ENCODE peak calls at places on chromosomes 16 and 17, in seven cellular contexts. P is IMR-90, G is H1, D is mesenchymal stem cell, M is neuronal stem cell, W is H9, Z is trophoblast cell. H is an unnamed sample.

GRCh38 chr17:41787021-41787418 is 509 bp upstream of the JUP start:
- DNase-seq in D (no peak), P (no peak), G (no peak), Z (no peak), M (no peak), W (no peak), H (no peak)

GRCh38 chr16:49464877-49465504 is 91.4 kb downstream of the C16orf78 start:
- DNase-seq in G (no peak), P (no peak), W (peak), Z (no peak), D (no peak), M (peak), H (peak)

GRCh38 chr16:30148101-30148500 is 25.1 kb upstream of the MAPK3 start:
- DNase-seq in G (no peak), M (no peak), Z (peak), P (no peak), D (no peak), W (no peak), H (no peak)

GRCh38 chr16:7482596-7483290 is 150.1 kb downstream of the RBFOX1 start:
- DNase-seq in W (no peak), Z (no peak), D (no peak), M (no peak), P (no peak), G (no peak), H (peak)

GRCh38 chr16:80300456-80300855 is 240.3 kb upstream of the DYNLRB2 start:
- DNase-seq in M (no peak), W (no peak), P (no peak), D (peak), G (no peak), Z (no peak), H (no peak)

GRCh38 chr16:2691491-2692248 is 9.3 kb downstream of the KCTD5 start:
- DNase-seq in Z (no peak), W (no peak), D (no peak), G (no peak), M (no peak), P (no peak), H (no peak)

GRCh38 chr17:37736428-37736827 is 8.4 kb downstream of the HNF1B start:
- DNase-seq in Z (no peak), M (no peak), D (no peak), G (no peak), W (no peak), P (no peak), H (no peak)

GRCh38 chr16:30951785-30952184 is 2.9 kb downstream of the ORAI3 start:
- DNase-seq in P (peak), W (no peak), G (no peak), D (no peak), M (no peak), Z (no peak), H (no peak)

GRCh38 chr16:58814348-58814801 is 80.3 kb upstream of the GOT2 start:
- DNase-seq in D (peak), W (peak), G (peak), M (peak), P (peak), Z (peak), H (peak)

GRCh38 chr16:4183258-4184037 is 58.4 kb downstream of the SRL start:
- DNase-seq in W (peak), P (peak), M (peak), Z (peak), D (peak), G (peak), H (peak)

GRCh38 chr16:8727857-8728618 is 53.6 kb downstream of the ABAT start:
- DNase-seq in Z (no peak), G (no peak), M (no peak), P (no peak), D (no peak), W (no peak), H (no peak)

GRCh38 chr16:11669380-11670146 is 1.3 kb downstream of the SNN start:
- DNase-seq in W (no peak), M (no peak), P (peak), Z (peak), D (peak), G (no peak), H (peak)

GRCh38 chr16:48590476-48590875 is 19.5 kb downstream of the N4BP1 start:
- DNase-seq in M (no peak), Z (no peak), W (no peak), P (no peak), G (no peak), D (no peak), H (no peak)

GRCh38 chr16:17334096-17334495 is 136.7 kb downstream of the XYLT1 start:
- DNase-seq in G (no peak), M (no peak), P (peak), W (no peak), Z (peak), D (no peak), H (no peak)

GRCh38 chr17:74554909-74555308 is 9.0 kb upstream of the CD300C start:
- DNase-seq in D (no peak), W (no peak), Z (no peak), M (no peak), G (no peak), P (no peak), H (no peak)

GRCh38 chr16:3578610-3579551 is 1.7 kb upstream of the NLRC3 start:
- DNase-seq in G (no peak), P (no peak), Z (no peak), W (no peak), D (no peak), M (peak), H (peak)

GRCh38 chr16:31371619-31372484 is 16.9 kb downstream of the ITGAX start:
- DNase-seq in W (no peak), P (no peak), Z (no peak), M (no peak), G (no peak), D (no peak), H (no peak)

GRCh38 chr17:65783845-65784334 is 222.4 kb upstream of the AXIN2 start:
- DNase-seq in D (peak), Z (peak), M (no peak), W (no peak), P (peak), G (no peak), H (no peak)

GRCh38 chr16:89268987-89269735 is 51.7 kb downstream of the ZNF778 start:
- DNase-seq in G (no peak), W (peak), D (peak), M (no peak), P (peak), Z (peak), H (no peak)

GRCh38 chr17:54901230-54901847 is 687 bp downstream of the TOM1L1 start:
- DNase-seq in W (peak), D (peak), M (no peak), G (no peak), Z (no peak), P (peak), H (peak)

GRCh38 chr17:77526259-77526711 is 385.5 kb downstream of the SEC14L1 start:
- DNase-seq in G (no peak), P (no peak), W (no peak), Z (no peak), M (no peak), D (no peak), H (no peak)

GRCh38 chr17:66432996-66433556 is 130.7 kb downstream of the PRKCA start:
- DNase-seq in Z (no peak), M (no peak), P (peak), G (no peak), D (peak), W (no peak), H (peak)

GRCh38 chr16:59470556-59470955 is 736.4 kb upstream of the GOT2 start:
- DNase-seq in P (no peak), G (no peak), M (no peak), W (no peak), D (no peak), Z (no peak), H (no peak)

GRCh38 chr17:40490289-40490853 is 11.1 kb downstream of the TNS4 start:
- DNase-seq in P (peak), M (no peak), D (peak), Z (no peak), G (no peak), W (peak), H (peak)

GRCh38 chr17:45384800-45385262 is 47.8 kb downstream of the ARHGAP27 start:
- DNase-seq in D (no peak), M (no peak), G (no peak), P (no peak), W (peak), Z (no peak), H (peak)
- H3K18ac ChIP-seq in D (no peak), M (peak), G (peak), P (no peak), W (no peak), Z (no peak), H (no peak)

DNA sequence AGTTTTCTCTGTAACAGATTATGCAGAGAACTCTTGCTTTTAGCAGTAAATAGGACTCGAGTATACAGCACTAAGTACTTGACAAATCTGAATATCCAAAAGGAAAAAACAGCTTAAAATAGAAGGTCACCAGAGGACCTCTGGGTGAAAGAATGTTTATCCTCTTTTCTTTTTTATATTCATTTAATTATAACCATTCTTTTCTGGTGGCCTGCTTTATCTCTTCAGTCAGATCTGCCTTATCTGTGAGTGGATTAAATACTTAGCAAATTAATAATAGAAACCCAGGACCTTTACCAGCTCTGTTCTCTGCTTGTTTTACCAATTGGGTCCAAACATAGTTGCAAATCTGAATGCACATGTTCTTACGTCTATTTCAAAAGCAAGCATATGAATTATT is 8.6 kb downstream of the DGKE start:
- DNase-seq in D (no peak), Z (no peak), M (no peak), G (no peak), P (no peak), W (no peak), H (no peak)
- H2AK5ac ChIP-seq in D (no peak), Z (no peak), M (no peak), G (no peak), P (no peak), W (no peak), H (no peak)

GRCh38 chr17:12965988-12966387 is 51.8 kb downstream of the ELAC2 start:
- DNase-seq in D (no peak), Z (no peak), P (no peak), M (no peak), G (no peak), W (no peak), H (no peak)

GRCh38 chr17:12966413-12966812 is 51.4 kb downstream of the ELAC2 start:
- DNase-seq in D (no peak), P (no peak), Z (no peak), M (no peak), W (no peak), G (no peak), H (no peak)

GRCh38 chr17:12964840-12965239 is 53.0 kb downstream of the ELAC2 start:
- DNase-seq in P (no peak), D (no peak), M (no peak), G (no peak), W (no peak), Z (no peak), H (no peak)

GRCh38 chr17:12963505-12963904 is 54.3 kb downstream of the ELAC2 start:
- DNase-seq in Z (no peak), W (no peak), D (no peak), P (no peak), G (no peak), M (no peak), H (no peak)

GRCh38 chr17:12964162-12964561 is 53.7 kb downstream of the ELAC2 start:
- DNase-seq in D (no peak), Z (no peak), W (no peak), P (no peak), G (no peak), M (no peak), H (no peak)
- H3K18ac ChIP-seq in D (no peak), Z (no peak), W (no peak), P (no peak), G (no peak), M (no peak), H (no peak)

GRCh38 chr16:12801511-12802042 is 2.1 kb downstream of the CPPED1 start:
- DNase-seq in G (no peak), P (peak), M (no peak), Z (peak), W (no peak), D (peak), H (no peak)

GRCh38 chr16:12802661-12803060 is 1.0 kb downstream of the CPPED1 start:
- DNase-seq in P (no peak), D (no peak), G (no peak), Z (peak), M (no peak), W (no peak), H (no peak)

GRCh38 chr16:12802048-12802447 is 1.6 kb downstream of the CPPED1 start:
- DNase-seq in P (no peak), Z (peak), G (no peak), D (no peak), M (no peak), W (no peak), H (no peak)

GRCh38 chr16:12798846-12799245 is 4.8 kb downstream of the CPPED1 start:
- DNase-seq in P (no peak), M (no peak), D (no peak), W (no peak), Z (no peak), G (no peak), H (no peak)

DNA sequence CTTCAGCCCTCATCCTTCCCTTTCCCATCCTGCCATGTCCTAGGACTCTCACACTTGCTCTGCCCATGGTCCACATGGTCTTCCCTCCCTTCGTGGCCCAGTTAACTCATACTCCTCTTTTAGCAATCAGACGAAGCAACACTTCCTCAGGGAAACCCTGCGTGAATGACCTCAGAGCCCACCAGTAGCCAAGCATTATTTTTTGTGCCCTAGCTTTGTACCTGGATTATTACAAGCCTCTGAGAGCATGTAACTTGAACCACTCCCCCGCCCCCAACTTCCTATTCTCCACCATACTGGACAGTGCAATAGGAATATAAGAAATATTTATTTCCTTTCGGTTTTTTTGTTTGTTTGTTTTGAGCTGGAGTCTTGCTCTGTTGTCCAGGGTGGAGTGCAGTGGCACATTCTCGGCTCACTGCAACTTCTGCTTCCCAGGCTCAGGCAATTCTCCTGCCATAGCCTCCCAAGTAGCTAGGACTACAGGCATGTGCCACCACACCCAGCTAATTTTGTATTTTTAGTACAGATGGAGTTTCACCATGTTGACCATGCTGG is 2.9 kb downstream of the CPPED1 start:
- DNase-seq in P (no peak), W (no peak), G (no peak), Z (no peak), M (no peak), D (no peak), H (no peak)
- H2AK5ac ChIP-seq in P (peak), W (no peak), G (no peak), Z (no peak), M (no peak), D (no peak), H (no peak)

GRCh38 chr17:3655766-3656165 is 12.6 kb downstream of the TAX1BP3 start:
- DNase-seq in M (no peak), D (no peak), G (no peak), Z (no peak), P (no peak), W (peak), H (no peak)
- H3K18ac ChIP-seq in M (no peak), D (no peak), G (no peak), Z (no peak), P (no peak), W (no peak), H (no peak)

DNA sequence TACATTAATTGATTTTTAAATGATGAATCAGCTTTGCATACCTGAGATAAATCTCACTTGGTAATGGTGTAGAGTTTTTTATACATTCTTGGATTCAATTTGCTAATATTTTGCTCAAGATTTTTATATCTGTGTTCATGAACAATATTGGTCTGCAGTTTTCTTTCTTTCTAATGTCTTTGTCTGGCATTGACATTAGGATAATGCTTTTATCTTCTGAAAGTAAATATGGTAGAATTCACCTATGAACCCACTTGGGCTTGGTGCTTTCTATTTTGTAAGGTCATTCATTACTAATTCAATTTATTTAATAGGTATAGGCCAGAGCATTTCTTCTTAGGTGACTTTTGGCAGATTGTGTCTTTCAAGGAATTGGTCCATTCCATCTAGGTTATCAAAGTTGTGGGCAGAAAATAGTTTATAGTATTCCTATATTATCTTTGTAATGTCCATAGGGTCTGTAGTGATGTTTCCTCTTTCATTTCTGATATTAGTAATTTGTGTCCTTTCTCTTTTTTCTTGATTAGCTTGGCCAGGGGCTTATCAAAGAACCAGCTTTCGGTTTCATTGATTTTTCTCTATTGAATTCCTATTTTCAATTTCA is 45.6 kb downstream of the NACA2 start:
- DNase-seq in M (no peak), Z (no peak), G (no peak), P (no peak), W (no peak), D (no peak), H (no peak)
- H2AK5ac ChIP-seq in M (no peak), Z (no peak), G (no peak), P (no peak), W (no peak), D (no peak), H (no peak)

DNA sequence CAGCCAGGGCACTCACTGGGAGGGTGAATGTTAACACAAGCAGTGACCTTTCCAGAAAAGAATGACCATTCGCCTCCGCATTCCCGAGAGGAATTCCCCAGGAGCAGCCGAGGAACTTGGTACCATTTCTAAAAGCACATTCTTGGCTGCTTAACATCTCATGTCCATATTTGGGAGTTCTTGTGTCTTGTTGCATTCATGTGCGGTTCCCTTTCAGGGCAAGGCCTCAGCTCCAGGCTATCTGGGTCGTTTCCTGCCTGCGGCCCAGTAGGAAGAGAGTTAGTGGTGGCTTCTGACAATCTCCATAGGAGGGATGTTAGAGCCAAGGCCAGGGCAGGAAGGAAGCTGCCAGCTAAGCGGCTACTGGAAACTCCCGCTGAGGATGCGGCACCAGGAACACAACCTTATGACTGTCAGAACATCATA is 27.9 kb upstream of the MEAK7 start:
- DNase-seq in G (peak), D (peak), P (peak), Z (peak), M (peak), W (peak), H (peak)
- H3K18ac ChIP-seq in G (no peak), D (no peak), P (peak), Z (no peak), M (no peak), W (peak), H (no peak)

GRCh38 chr16:23484501-23485256 is 25.6 kb downstream of the GGA2 start:
- DNase-seq in D (no peak), M (no peak), W (no peak), P (no peak), G (no peak), Z (no peak), H (no peak)
- H2AK5ac ChIP-seq in D (no peak), M (no peak), W (no peak), P (no peak), G (no peak), Z (no peak), H (no peak)

DNA sequence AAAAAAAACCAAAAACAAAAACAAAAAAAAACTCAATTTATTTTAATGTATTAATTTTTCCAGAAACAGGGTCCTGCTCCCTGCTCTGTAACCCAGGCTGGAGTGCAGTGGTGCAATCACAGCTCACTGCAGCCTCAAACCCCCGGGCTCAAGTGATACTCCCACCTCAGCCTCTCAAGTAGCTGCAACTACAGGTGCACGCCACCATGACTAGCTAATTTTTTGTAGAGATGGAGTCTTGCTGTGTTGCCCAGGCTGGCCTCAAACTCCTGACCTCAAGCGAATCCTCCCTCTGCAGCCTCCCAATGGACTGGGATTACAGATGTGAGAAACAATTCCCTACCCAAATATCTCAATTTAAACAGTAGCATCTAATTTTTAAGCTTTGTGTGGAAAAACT is 25.2 kb upstream of the EMP2 start:
- DNase-seq in M (no peak), D (no peak), G (no peak), P (no peak), W (no peak), Z (no peak), H (no peak)
- H3K18ac ChIP-seq in M (no peak), D (no peak), G (no peak), P (no peak), W (no peak), Z (no peak), H (no peak)

DNA sequence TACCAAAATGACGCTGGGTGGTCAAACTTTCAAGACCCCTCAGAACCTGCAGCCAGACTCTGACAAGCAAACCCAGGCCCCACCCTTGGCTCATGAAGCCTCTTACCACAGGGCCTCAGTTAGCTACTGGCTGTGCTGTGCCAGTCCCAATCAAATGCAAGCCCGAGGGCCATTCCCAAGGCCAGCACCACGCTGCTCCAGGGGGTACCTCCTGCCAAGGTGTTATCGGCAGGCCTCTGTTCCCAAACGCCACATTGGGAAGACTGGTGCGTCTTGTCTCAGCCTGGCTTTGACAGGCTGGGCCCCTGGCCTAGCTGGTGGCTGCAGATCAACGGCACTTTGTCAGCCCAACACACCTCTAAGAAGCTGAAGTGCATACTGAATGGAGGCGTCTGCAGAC is 35.8 kb upstream of the NOG start:
- DNase-seq in Z (no peak), G (no peak), M (no peak), P (no peak), D (no peak), W (no peak), H (no peak)
- H2AK5ac ChIP-seq in Z (no peak), G (no peak), M (no peak), P (no peak), D (no peak), W (no peak), H (no peak)

H was measured in mesendoderm.